ENCODE peak calls at places on chromosomes 1 and 21, in four cellular contexts. S is heart left ventricle, O is fibroblast of lung, H is MM.1S. N is an unnamed sample. For H3K9me3, the result is how much of the 10 kb centered on the place peaks cover.

GRCh38 chr1:7186382-7187120 is 401.3 kb downstream of the CAMTA1 start:
- DNase-seq in S (no peak), O (no peak), H (no peak), N (no peak)

GRCh38 chr1:47409311-47410085 is 6.6 kb upstream of the FOXE3 start:
- DNase-seq in O (peak), H (no peak), S (no peak), N (no peak)

GRCh38 chr1:246930830-246931548 is 759 bp downstream of the AHCTF1 start:
- DNase-seq in S (peak), O (peak), H (peak), N (peak)

GRCh38 chr1:86377341-86377740 is 18.8 kb downstream of the ODF2L start:
- DNase-seq in H (no peak), O (no peak), S (no peak), N (no peak)

GRCh38 chr1:64471724-64472276 is 1.9 kb downstream of the CACHD1 start:
- DNase-seq in S (no peak), H (no peak), O (peak), N (no peak)

GRCh38 chr1:90402893-90403849 is 313.9 kb downstream of the BARHL2 start:
- DNase-seq in H (no peak), S (no peak), O (peak), N (no peak)

GRCh38 chr21:18899261-18899660 is 495.7 kb upstream of the TMPRSS15 start:
- DNase-seq in H (peak), S (no peak), O (no peak), N (no peak)

GRCh38 chr1:70210820-70211219 is 5.4 kb upstream of the LRRC40 start:
- DNase-seq in O (no peak), S (no peak), H (no peak), N (no peak)

GRCh38 chr1:237779356-237779755 is 111.4 kb downstream of the ZP4 start:
- DNase-seq in O (no peak), S (no peak), H (no peak), N (no peak)

GRCh38 chr1:16246961-16247360 is 10.0 kb upstream of the CPLANE2 start:
- DNase-seq in O (no peak), S (no peak), H (no peak), N (no peak)

GRCh38 chr1:54227091-54227602 is 27.2 kb downstream of the MRPL37 start:
- DNase-seq in O (peak), S (no peak), H (no peak), N (no peak)

GRCh38 chr1:241990040-241990439 is 8.9 kb downstream of the MAP1LC3C start:
- DNase-seq in H (no peak), S (peak), O (peak), N (no peak)

GRCh38 chr1:2611034-2611501 is 21.7 kb downstream of the MMEL1 start:
- DNase-seq in O (peak), H (no peak), S (no peak), N (peak)

DNA sequence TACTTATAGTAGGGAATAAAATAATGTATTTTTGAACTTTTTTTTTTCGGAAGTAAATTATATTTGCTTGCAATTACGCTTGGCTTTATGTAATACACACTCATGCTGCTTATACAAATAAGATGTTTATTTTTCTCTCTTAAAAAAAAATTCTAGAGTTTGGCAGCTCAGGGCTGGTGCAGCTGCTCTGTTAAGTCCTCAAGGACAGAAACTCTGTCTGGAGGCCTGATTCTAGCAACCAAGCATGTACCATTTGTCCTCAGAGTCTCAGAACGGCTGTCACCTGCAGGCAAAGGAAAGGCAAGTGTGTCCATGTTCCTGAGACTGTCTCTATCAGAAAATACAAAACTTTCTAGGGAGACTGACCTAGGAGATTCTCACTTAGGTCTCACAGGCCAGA is 23.2 kb upstream of the CLDN17 start:
- DNase-seq in O (no peak), H (no peak), S (no peak), N (no peak)
- H3K9me3 ChIP-seq in O (under half), H (under half), S (under half), N (under half)

DNA sequence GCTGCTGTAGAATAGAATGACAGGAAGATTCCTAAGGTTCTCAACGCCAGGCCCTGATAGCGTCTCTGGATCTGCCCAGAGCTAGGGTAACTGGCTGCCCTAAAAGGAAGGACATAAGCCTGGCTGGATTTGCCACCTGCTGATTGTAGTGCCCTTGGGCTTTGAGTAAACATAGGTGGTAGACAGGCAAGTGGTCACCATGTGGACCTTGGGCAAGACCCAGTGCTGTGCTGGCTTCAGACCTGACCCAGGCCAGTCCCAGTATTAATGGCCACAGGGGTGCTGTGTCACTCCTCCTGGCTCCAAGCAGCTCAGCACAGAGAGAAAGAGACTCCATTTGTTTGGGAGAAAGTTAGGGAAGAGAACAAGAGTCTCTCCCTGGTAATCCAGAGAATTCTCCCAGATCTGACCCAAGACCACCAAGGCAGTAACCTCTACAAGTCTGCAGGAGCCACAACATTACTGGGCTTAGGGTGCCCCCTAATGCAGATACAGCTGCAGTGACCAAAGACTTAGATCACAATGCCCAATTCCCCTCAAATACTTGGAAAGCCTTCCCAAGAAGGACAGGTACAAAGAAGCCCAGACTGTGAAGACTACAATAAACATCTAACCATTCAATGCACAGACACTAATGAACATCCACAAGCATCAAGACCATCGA is 44.5 kb downstream of the PHTF1 start:
- DNase-seq in H (no peak), O (no peak), S (no peak), N (no peak)
- TF ChIP-seq CTCF in H (no peak), O (no peak), S (no peak), N (no peak)

DNA sequence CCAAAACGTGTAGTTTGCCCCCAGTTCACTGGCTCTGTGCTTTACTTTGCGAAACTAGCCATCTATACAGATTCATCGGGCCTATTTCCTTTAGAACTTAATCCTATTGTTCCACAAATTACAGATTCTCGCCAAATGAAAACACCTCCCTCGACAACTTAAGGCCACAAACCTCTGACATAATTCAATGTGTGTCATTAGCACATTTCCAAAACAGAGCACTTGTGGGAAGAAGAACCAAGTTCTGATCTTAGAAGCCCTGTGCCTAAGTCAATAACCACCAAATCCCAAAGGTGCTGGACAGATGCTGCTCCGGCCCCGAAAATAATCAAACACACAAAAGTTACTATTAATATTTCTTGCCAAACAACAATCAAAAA is 93.9 kb downstream of the SLC45A1 start:
- DNase-seq in H (no peak), O (no peak), S (no peak), N (no peak)
- H3K27ac ChIP-seq in H (no peak), O (peak), S (peak), N (no peak)

GRCh38 chr1:51551848-51552296 is 32.8 kb upstream of the EPS15 start:
- DNase-seq in S (no peak), O (no peak), H (no peak), N (no peak)

GRCh38 chr1:51549901-51550300 is 30.8 kb upstream of the EPS15 start:
- DNase-seq in S (no peak), O (no peak), H (no peak), N (no peak)

GRCh38 chr1:51552929-51553807 is 34.1 kb upstream of the EPS15 start:
- DNase-seq in O (no peak), H (no peak), S (no peak), N (no peak)

GRCh38 chr1:51551081-51551480 is 32.0 kb upstream of the EPS15 start:
- DNase-seq in H (no peak), S (no peak), O (no peak), N (no peak)

GRCh38 chr1:51548986-51549619 is 30.0 kb upstream of the EPS15 start:
- DNase-seq in H (peak), S (no peak), O (no peak), N (no peak)
- H3K9me3 ChIP-seq in H (under half), S (under half), O (under half), N (under half)

GRCh38 chr21:23578027-23578426 is 2029.3 kb downstream of the MRPL39 start:
- DNase-seq in H (no peak), O (no peak), S (no peak), N (no peak)
- TF ChIP-seq CTCF in H (no peak), O (no peak), S (no peak), N (no peak)